ENCODE peak calls at places on chromosome 2, in six cellular contexts. J is heart left ventricle; O is CD8-positive, alpha-beta memory T cell; Q is foreskin fibroblast; F is naive thymus-derived CD4-positive, alpha-beta T cell; I is retinal pigment epithelial cell. B is an unnamed sample.

GRCh38 chr2:1518891-1519530 is 105.7 kb downstream of the TPO start:
- DNase-seq in J (no peak), O (no peak), Q (no peak), F (no peak), I (peak; percentile 6), B (peak; percentile 36)

GRCh38 chr2:232310189-232310588 is 68.4 kb upstream of the ALPP start:
- DNase-seq in J (no peak), O (peak; percentile 46), Q (no peak), F (no peak), I (no peak), B (no peak)

GRCh38 chr2:238120463-238121298 is 17.8 kb upstream of the KLHL30 start:
- DNase-seq in J (peak; percentile 51), O (no peak), Q (no peak), F (no peak), I (no peak), B (peak; percentile 75)

GRCh38 chr2:192119536-192119935 is 75.2 kb downstream of the TMEFF2 start:
- DNase-seq in J (no peak), O (no peak), Q (no peak), F (no peak), I (no peak), B (no peak)

GRCh38 chr2:232982926-232983668 is 30.0 kb downstream of the NGEF start:
- DNase-seq in J (no peak), O (no peak), Q (no peak), F (no peak), I (no peak), B (no peak)

GRCh38 chr2:70817284-70817954 is 3.0 kb downstream of the CLEC4F start:
- DNase-seq in J (no peak), O (no peak), Q (no peak), F (no peak), I (no peak), B (no peak)

GRCh38 chr2:143551946-143552655 is 422.9 kb downstream of the ARHGAP15 start:
- DNase-seq in J (no peak), O (no peak), Q (no peak), F (no peak), I (no peak), B (no peak)

GRCh38 chr2:18589354-18589753 is at the start of gene NT5C1B:
- DNase-seq in J (no peak), O (no peak), Q (no peak), F (no peak), I (no peak), B (no peak)

GRCh38 chr2:1559589-1560175 is 146.4 kb downstream of the TPO start:
- DNase-seq in J (no peak), O (no peak), Q (no peak), F (no peak), I (no peak), B (no peak)

GRCh38 chr2:128354731-128355470 is 36.2 kb upstream of the HS6ST1 start:
- DNase-seq in J (no peak), O (no peak), Q (peak; percentile 58), F (no peak), I (no peak), B (no peak)

GRCh38 chr2:228318218-228318617 is 136.7 kb upstream of the SPHKAP start:
- DNase-seq in J (no peak), O (no peak), Q (peak; percentile 4), F (no peak), I (peak; percentile 4), B (no peak)

GRCh38 chr2:240655931-240656886 is 26.5 kb downstream of the AQP12B start:
- DNase-seq in J (no peak), O (peak; percentile 19), Q (peak; percentile 9), F (no peak), I (no peak), B (no peak)

GRCh38 chr2:238808761-238809160 is 39.1 kb upstream of the TWIST2 start:
- DNase-seq in J (no peak), O (no peak), Q (no peak), F (no peak), I (no peak), B (no peak)

GRCh38 chr2:42216712-42217111 is 47.6 kb downstream of the EML4 start:
- DNase-seq in J (no peak), O (no peak), Q (peak; percentile 45), F (no peak), I (no peak), B (no peak)

GRCh38 chr2:113720167-113720566 is 36.3 kb downstream of the SLC35F5 start:
- DNase-seq in J (no peak), O (no peak), Q (no peak), F (no peak), I (no peak), B (no peak)

GRCh38 chr2:126827371-126827770 is 71.3 kb upstream of the TEX51 start:
- DNase-seq in J (no peak), O (no peak), Q (no peak), F (no peak), I (no peak), B (no peak)

GRCh38 chr2:228767196-228767595 is 503.9 kb downstream of the PID1 start:
- DNase-seq in J (no peak), O (no peak), Q (peak; percentile 69), F (no peak), I (peak; percentile 60), B (no peak)

GRCh38 chr2:37350034-37350433 is 5.6 kb downstream of the QPCT start:
- DNase-seq in J (no peak), O (no peak), Q (no peak), F (no peak), I (no peak), B (no peak)

GRCh38 chr2:124973396-124973795 is 948.3 kb downstream of the CNTNAP5 start:
- DNase-seq in J (no peak), O (no peak), Q (no peak), F (no peak), I (no peak), B (no peak)

GRCh38 chr2:126935774-126936173 is 37.1 kb downstream of the TEX51 start:
- DNase-seq in J (no peak), O (no peak), Q (no peak), F (no peak), I (no peak), B (no peak)

GRCh38 chr2:119548516-119549120 is 4.4 kb downstream of the CFAP221 start:
- DNase-seq in J (no peak), O (no peak), Q (no peak), F (no peak), I (no peak), B (no peak)

GRCh38 chr2:119546446-119546765 is 2.2 kb downstream of the CFAP221 start:
- DNase-seq in J (no peak), O (no peak), Q (no peak), F (no peak), I (no peak), B (no peak)

GRCh38 chr2:119545076-119545475 is 827 bp downstream of the CFAP221 start:
- DNase-seq in J (no peak), O (no peak), Q (no peak), F (no peak), I (no peak), B (no peak)

GRCh38 chr2:119544075-119545031 is at the start of gene CFAP221:
- DNase-seq in J (peak; percentile 77), O (no peak), Q (peak; percentile 40), F (no peak), I (peak; percentile 39), B (peak; percentile 97)

GRCh38 chr2:119545754-119546445 is 1.7 kb downstream of the CFAP221 start:
- DNase-seq in J (no peak), O (no peak), Q (no peak), F (no peak), I (no peak), B (no peak)
- H3K4me3 ChIP-seq in J (no peak overlapping the region), O (no peak overlapping the region), Q (no peak overlapping the region), F (no peak overlapping the region), I (no peak overlapping the region), B (no peak overlapping the region)

DNA sequence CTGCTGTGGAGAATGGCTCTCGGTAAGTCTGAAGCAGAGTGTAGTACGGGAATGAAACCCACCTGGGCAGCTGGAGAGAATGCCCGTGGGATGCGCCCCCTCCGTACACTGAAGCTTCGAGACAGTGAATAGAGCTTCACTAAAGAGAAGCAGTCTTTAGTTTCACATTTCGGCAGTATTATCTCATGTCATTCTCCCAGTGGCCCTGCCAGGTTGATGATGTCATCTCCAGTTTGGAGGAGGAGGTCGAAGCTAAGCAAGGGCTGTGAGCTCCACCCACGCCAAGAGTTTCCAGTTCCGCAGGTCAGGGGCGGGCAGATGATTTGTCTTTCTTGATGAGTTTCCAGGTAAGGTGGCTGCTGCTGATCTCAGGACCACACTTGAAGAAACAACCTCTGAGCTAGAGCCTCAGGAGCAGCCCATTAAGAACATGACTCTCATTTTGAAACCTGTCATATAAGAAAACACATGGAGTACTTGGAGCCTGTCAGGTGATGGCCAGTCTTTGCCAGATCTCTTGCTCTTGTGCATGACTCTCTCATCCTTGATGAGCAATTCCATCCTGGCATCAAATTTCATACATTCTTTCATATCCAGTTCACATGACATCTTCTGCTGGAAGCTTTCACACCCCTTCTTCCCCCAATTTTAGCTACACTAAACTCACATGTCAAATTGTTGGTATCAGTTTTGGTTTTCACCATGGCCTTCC is 475.0 kb downstream of the RNF144A start:
- DNase-seq in J (no peak), O (no peak), Q (no peak), F (no peak), I (no peak), B (no peak)
- H3K4me3 ChIP-seq in J (no peak overlapping the region), O (no peak overlapping the region), Q (no peak overlapping the region), F (no peak overlapping the region), I (no peak overlapping the region), B (no peak overlapping the region)

DNA sequence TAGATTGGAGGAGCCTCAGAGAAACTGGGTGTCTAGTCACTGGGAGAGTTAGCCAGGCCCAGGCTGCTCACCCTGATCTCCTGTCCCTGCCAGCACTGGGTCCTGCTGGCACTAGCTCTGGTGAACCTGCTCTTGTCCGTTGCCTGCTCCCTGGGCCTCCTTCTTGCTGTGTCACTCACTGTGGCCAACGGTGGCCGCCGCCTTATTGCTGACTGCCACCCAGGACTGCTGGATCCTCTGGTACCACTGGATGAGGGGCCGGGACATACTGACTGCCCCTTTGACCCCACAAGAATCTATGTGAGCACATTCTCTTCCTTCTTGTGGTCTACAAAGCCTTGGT is 771 bp downstream of the KRTCAP3 start:
- DNase-seq in J (no peak), O (no peak), Q (no peak), F (no peak), I (no peak), B (peak; percentile 23)
- H3K4me3 ChIP-seq in J (no peak overlapping the region), O (no peak overlapping the region), Q (no peak overlapping the region), F (no peak overlapping the region), I (no peak overlapping the region), B (peak overlapping the region; percentile 57)

GRCh38 chr2:190545756-190546385 is 11.3 kb upstream of the NEMP2 start:
- DNase-seq in J (no peak), O (no peak), Q (no peak), F (no peak), I (no peak), B (no peak)
- H3K4me3 ChIP-seq in J (peak overlapping the region; percentile 15), O (no peak overlapping the region), Q (no peak overlapping the region), F (no peak overlapping the region), I (no peak overlapping the region), B (peak overlapping the region; percentile 7)